ENCODE peak calls at places on chromosomes 16 and 17, in seven cellular contexts. One of them, this sample, is unnamed. For H3K27me3, the result is how much of the 10 kb centered on the place peaks cover.

GRCh38 chr16:31023252-31023602 is 10.1 kb upstream of the STX4 start:
- DNase-seq in IMR-90: no peak
- DNase-seq in mesenchymal stem cell: no peak
- DNase-seq in neuronal stem cell: no peak
- DNase-seq in mesendoderm: no peak
- DNase-seq in H9: no peak
- DNase-seq in trophoblast cell: no peak
- DNase-seq in this sample: no peak

GRCh38 chr16:31157136-31157535 is 7.3 kb upstream of the PRSS36 start:
- DNase-seq in mesenchymal stem cell: no peak
- DNase-seq in mesendoderm: no peak
- DNase-seq in neuronal stem cell: no peak
- DNase-seq in H9: no peak
- DNase-seq in trophoblast cell: no peak
- DNase-seq in IMR-90: no peak
- DNase-seq in this sample: no peak

GRCh38 chr17:76138234-76138895 is 2.7 kb downstream of the FOXJ1 start:
- DNase-seq in trophoblast cell: no peak
- DNase-seq in neuronal stem cell: peak
- DNase-seq in H9: peak
- DNase-seq in mesenchymal stem cell: peak
- DNase-seq in IMR-90: no peak
- DNase-seq in mesendoderm: peak
- DNase-seq in this sample: peak

GRCh38 chr16:54027126-54027922 is 259.3 kb downstream of the IRX3 start:
- DNase-seq in mesenchymal stem cell: peak
- DNase-seq in trophoblast cell: no peak
- DNase-seq in neuronal stem cell: no peak
- DNase-seq in H9: no peak
- DNase-seq in IMR-90: peak
- DNase-seq in mesendoderm: no peak
- DNase-seq in this sample: no peak

GRCh38 chr16:52497067-52497816 is 49.7 kb downstream of the TOX3 start:
- DNase-seq in neuronal stem cell: no peak
- DNase-seq in IMR-90: no peak
- DNase-seq in mesenchymal stem cell: no peak
- DNase-seq in H9: no peak
- DNase-seq in mesendoderm: no peak
- DNase-seq in trophoblast cell: no peak
- DNase-seq in this sample: no peak

GRCh38 chr17:4623249-4623648 is 18.2 kb downstream of the ALOX15 start:
- DNase-seq in neuronal stem cell: no peak
- DNase-seq in H9: no peak
- DNase-seq in mesenchymal stem cell: peak
- DNase-seq in trophoblast cell: no peak
- DNase-seq in IMR-90: peak
- DNase-seq in mesendoderm: no peak
- DNase-seq in this sample: no peak

GRCh38 chr16:84501077-84501735 is 3.3 kb downstream of the MEAK7 start:
- DNase-seq in trophoblast cell: no peak
- DNase-seq in H9: no peak
- DNase-seq in neuronal stem cell: no peak
- DNase-seq in IMR-90: peak
- DNase-seq in mesendoderm: no peak
- DNase-seq in mesenchymal stem cell: no peak
- DNase-seq in this sample: no peak

GRCh38 chr16:29925805-29926674 is at the start of gene KCTD13:
- DNase-seq in trophoblast cell: peak
- DNase-seq in H9: peak
- DNase-seq in mesendoderm: peak
- DNase-seq in IMR-90: peak
- DNase-seq in neuronal stem cell: peak
- DNase-seq in mesenchymal stem cell: peak
- DNase-seq in this sample: peak

GRCh38 chr17:4485676-4486646 is 12.7 kb upstream of the SPNS2 start:
- DNase-seq in mesendoderm: no peak
- DNase-seq in mesenchymal stem cell: no peak
- DNase-seq in neuronal stem cell: no peak
- DNase-seq in trophoblast cell: no peak
- DNase-seq in IMR-90: no peak
- DNase-seq in H9: no peak
- DNase-seq in this sample: no peak

GRCh38 chr17:80187090-80187489 is 17.3 kb downstream of the CARD14 start:
- DNase-seq in trophoblast cell: peak
- DNase-seq in neuronal stem cell: no peak
- DNase-seq in mesenchymal stem cell: peak
- DNase-seq in H9: no peak
- DNase-seq in mesendoderm: no peak
- DNase-seq in IMR-90: peak
- DNase-seq in this sample: no peak

GRCh38 chr16:85383836-85384825 is 229.0 kb upstream of the GSE1 start:
- DNase-seq in IMR-90: no peak
- DNase-seq in neuronal stem cell: no peak
- DNase-seq in mesenchymal stem cell: no peak
- DNase-seq in mesendoderm: no peak
- DNase-seq in trophoblast cell: no peak
- DNase-seq in H9: no peak
- DNase-seq in this sample: peak

GRCh38 chr17:13025264-13025627 is 7.4 kb upstream of the ELAC2 start:
- DNase-seq in neuronal stem cell: no peak
- DNase-seq in mesenchymal stem cell: no peak
- DNase-seq in mesendoderm: no peak
- DNase-seq in trophoblast cell: no peak
- DNase-seq in H9: no peak
- DNase-seq in IMR-90: no peak
- DNase-seq in this sample: no peak

GRCh38 chr17:58956997-58957724 is 149.5 kb downstream of the TRIM37 start:
- DNase-seq in neuronal stem cell: no peak
- DNase-seq in IMR-90: peak
- DNase-seq in mesenchymal stem cell: no peak
- DNase-seq in mesendoderm: no peak
- DNase-seq in trophoblast cell: no peak
- DNase-seq in H9: no peak
- DNase-seq in this sample: no peak

GRCh38 chr16:85303354-85303883 is 191.1 kb upstream of the CIBAR2 start:
- DNase-seq in H9: peak
- DNase-seq in mesenchymal stem cell: peak
- DNase-seq in trophoblast cell: peak
- DNase-seq in neuronal stem cell: peak
- DNase-seq in mesendoderm: peak
- DNase-seq in IMR-90: no peak
- DNase-seq in this sample: peak

GRCh38 chr17:80025140-80025539 is 10.5 kb downstream of the TBC1D16 start:
- DNase-seq in trophoblast cell: peak
- DNase-seq in IMR-90: no peak
- DNase-seq in mesenchymal stem cell: peak
- DNase-seq in mesendoderm: peak
- DNase-seq in neuronal stem cell: no peak
- DNase-seq in H9: peak
- DNase-seq in this sample: no peak

GRCh38 chr17:18981642-18982424 is 22.7 kb downstream of the FAM83G start:
- DNase-seq in trophoblast cell: peak
- DNase-seq in mesendoderm: peak
- DNase-seq in neuronal stem cell: no peak
- DNase-seq in IMR-90: peak
- DNase-seq in mesenchymal stem cell: peak
- DNase-seq in H9: no peak
- DNase-seq in this sample: no peak

GRCh38 chr17:40071720-40072480 is 9.1 kb downstream of the THRA start:
- DNase-seq in mesendoderm: no peak
- DNase-seq in mesenchymal stem cell: peak
- DNase-seq in H9: peak
- DNase-seq in neuronal stem cell: no peak
- DNase-seq in IMR-90: no peak
- DNase-seq in trophoblast cell: no peak
- DNase-seq in this sample: no peak

GRCh38 chr16:54547052-54547451 is 260.5 kb upstream of the IRX3 start:
- DNase-seq in mesendoderm: no peak
- DNase-seq in neuronal stem cell: no peak
- DNase-seq in trophoblast cell: no peak
- DNase-seq in mesenchymal stem cell: no peak
- DNase-seq in IMR-90: no peak
- DNase-seq in H9: no peak
- DNase-seq in this sample: no peak

GRCh38 chr16:46899443-46900143 is 15.4 kb downstream of the GPT2 start:
- DNase-seq in H9: no peak
- DNase-seq in trophoblast cell: no peak
- DNase-seq in mesenchymal stem cell: peak
- DNase-seq in neuronal stem cell: no peak
- DNase-seq in mesendoderm: no peak
- DNase-seq in IMR-90: peak
- DNase-seq in this sample: no peak

GRCh38 chr16:19046062-19046461 is 21.4 kb upstream of the COQ7 start:
- DNase-seq in H9: no peak
- DNase-seq in trophoblast cell: no peak
- DNase-seq in IMR-90: no peak
- DNase-seq in mesenchymal stem cell: no peak
- DNase-seq in mesendoderm: no peak
- DNase-seq in neuronal stem cell: no peak
- DNase-seq in this sample: no peak

GRCh38 chr17:38868968-38869646 is 751 bp upstream of the LASP1 start:
- DNase-seq in mesenchymal stem cell: peak
- DNase-seq in trophoblast cell: peak
- DNase-seq in IMR-90: peak
- DNase-seq in mesendoderm: peak
- DNase-seq in H9: peak
- DNase-seq in neuronal stem cell: peak
- DNase-seq in this sample: peak

GRCh38 chr17:42120161-42121065 is 754 bp downstream of the KAT2A start:
- DNase-seq in neuronal stem cell: no peak
- DNase-seq in H9: peak
- DNase-seq in IMR-90: no peak
- DNase-seq in trophoblast cell: no peak
- DNase-seq in mesendoderm: no peak
- DNase-seq in mesenchymal stem cell: no peak
- DNase-seq in this sample: peak

GRCh38 chr16:86984975-86985655 is 332.1 kb downstream of the C16orf95 start:
- DNase-seq in H9: peak
- DNase-seq in trophoblast cell: no peak
- DNase-seq in mesenchymal stem cell: peak
- DNase-seq in neuronal stem cell: no peak
- DNase-seq in mesendoderm: peak
- DNase-seq in IMR-90: no peak
- DNase-seq in this sample: no peak

GRCh38 chr16:66717776-66718175 is 21.2 kb upstream of the CMTM4 start:
- DNase-seq in trophoblast cell: peak
- DNase-seq in H9: no peak
- DNase-seq in mesendoderm: peak
- DNase-seq in IMR-90: no peak
- DNase-seq in mesenchymal stem cell: no peak
- DNase-seq in neuronal stem cell: no peak
- DNase-seq in this sample: no peak

GRCh38 chr17:45428050-45428953 is 4.4 kb downstream of the ARHGAP27 start:
- DNase-seq in H9: peak
- DNase-seq in IMR-90: peak
- DNase-seq in mesendoderm: peak
- DNase-seq in trophoblast cell: peak
- DNase-seq in neuronal stem cell: no peak
- DNase-seq in mesenchymal stem cell: peak
- DNase-seq in this sample: peak

GRCh38 chr17:28727727-28728363 is 743 bp upstream of the NEK8 start:
- DNase-seq in neuronal stem cell: peak
- DNase-seq in mesendoderm: peak
- DNase-seq in IMR-90: peak
- DNase-seq in H9: peak
- DNase-seq in trophoblast cell: peak
- DNase-seq in mesenchymal stem cell: peak
- DNase-seq in this sample: no peak

GRCh38 chr17:78132086-78132676 is 1.6 kb downstream of the TMC8 start:
- DNase-seq in mesenchymal stem cell: no peak
- DNase-seq in mesendoderm: peak
- DNase-seq in H9: peak
- DNase-seq in trophoblast cell: no peak
- DNase-seq in IMR-90: no peak
- DNase-seq in neuronal stem cell: no peak
- DNase-seq in this sample: peak

GRCh38 chr16:25064967-25065366 is 46.6 kb upstream of the LCMT1 start:
- DNase-seq in neuronal stem cell: no peak
- DNase-seq in mesendoderm: no peak
- DNase-seq in H9: no peak
- DNase-seq in trophoblast cell: no peak
- DNase-seq in mesenchymal stem cell: no peak
- DNase-seq in IMR-90: peak
- DNase-seq in this sample: no peak

GRCh38 chr17:27519550-27519949 is 63.3 kb downstream of the KSR1 start:
- DNase-seq in trophoblast cell: no peak
- DNase-seq in mesendoderm: no peak
- DNase-seq in IMR-90: no peak
- DNase-seq in mesenchymal stem cell: no peak
- DNase-seq in neuronal stem cell: no peak
- DNase-seq in H9: no peak
- DNase-seq in this sample: no peak

GRCh38 chr16:3249451-3249850 is 7.0 kb downstream of the MEFV start:
- DNase-seq in mesenchymal stem cell: no peak
- DNase-seq in neuronal stem cell: no peak
- DNase-seq in IMR-90: no peak
- DNase-seq in H9: no peak
- DNase-seq in trophoblast cell: no peak
- DNase-seq in mesendoderm: no peak
- DNase-seq in this sample: no peak
- H3K18ac ChIP-seq in mesenchymal stem cell: no peak
- H3K18ac ChIP-seq in neuronal stem cell: no peak
- H3K18ac ChIP-seq in IMR-90: no peak
- H3K18ac ChIP-seq in H9: no peak
- H3K18ac ChIP-seq in trophoblast cell: no peak
- H3K18ac ChIP-seq in mesendoderm: no peak
- H3K18ac ChIP-seq in this sample: no peak

GRCh38 chr16:88951501-88951900 is 25.5 kb downstream of the CBFA2T3 start:
- DNase-seq in mesendoderm: no peak
- DNase-seq in IMR-90: no peak
- DNase-seq in mesenchymal stem cell: no peak
- DNase-seq in neuronal stem cell: no peak
- DNase-seq in H9: no peak
- DNase-seq in trophoblast cell: no peak
- DNase-seq in this sample: no peak
- H3K27me3 ChIP-seq in mesendoderm: under half
- H3K27me3 ChIP-seq in IMR-90: under half
- H3K27me3 ChIP-seq in mesenchymal stem cell: half or more
- H3K27me3 ChIP-seq in neuronal stem cell: under half
- H3K27me3 ChIP-seq in H9: under half
- H3K27me3 ChIP-seq in trophoblast cell: under half
- H3K27me3 ChIP-seq in this sample: under half

GRCh38 chr17:70510288-70510687 is 341.0 kb downstream of the KCNJ2 start:
- DNase-seq in IMR-90: no peak
- DNase-seq in H9: no peak
- DNase-seq in mesenchymal stem cell: no peak
- DNase-seq in trophoblast cell: no peak
- DNase-seq in mesendoderm: no peak
- DNase-seq in neuronal stem cell: no peak
- DNase-seq in this sample: no peak
- H3K18ac ChIP-seq in IMR-90: no peak
- H3K18ac ChIP-seq in H9: no peak
- H3K18ac ChIP-seq in mesenchymal stem cell: no peak
- H3K18ac ChIP-seq in trophoblast cell: no peak
- H3K18ac ChIP-seq in mesendoderm: no peak
- H3K18ac ChIP-seq in neuronal stem cell: no peak
- H3K18ac ChIP-seq in this sample: no peak

GRCh38 chr17:43219746-43220380 is 8.2 kb downstream of the TMEM106A start:
- DNase-seq in IMR-90: no peak
- DNase-seq in mesenchymal stem cell: no peak
- DNase-seq in H9: no peak
- DNase-seq in mesendoderm: no peak
- DNase-seq in neuronal stem cell: no peak
- DNase-seq in trophoblast cell: no peak
- DNase-seq in this sample: peak
- H3K27me3 ChIP-seq in IMR-90: under half
- H3K27me3 ChIP-seq in mesenchymal stem cell: under half
- H3K27me3 ChIP-seq in H9: under half
- H3K27me3 ChIP-seq in mesendoderm: under half
- H3K27me3 ChIP-seq in neuronal stem cell: under half
- H3K27me3 ChIP-seq in trophoblast cell: under half
- H3K27me3 ChIP-seq in this sample: under half